ENCODE peak calls at places on chromosomes 1 and 21, in six cellular contexts. W is adrenal gland, F is dorsolateral prefrontal cortex, L is fibroblast of pulmonary artery, R is PC-3, D is choroid plexus epithelial cell. K is an unnamed sample.

GRCh38 chr1:234549447-234550021 is 60.4 kb downstream of the IRF2BP2 start:
- DNase-seq in W (no peak), R (no peak), F (no peak), D (no peak), L (no peak), K (no peak)

GRCh38 chr1:113401067-113401466 is 10.8 kb downstream of the MAGI3 start:
- DNase-seq in D (no peak), R (peak), F (no peak), L (no peak), W (no peak), K (no peak)

GRCh38 chr1:167819849-167820683 is 93.9 kb downstream of the ADCY10 start:
- DNase-seq in D (peak), F (peak), L (peak), R (peak), W (peak), K (peak)

GRCh38 chr1:27832762-27833161 is 2.2 kb downstream of the PPP1R8 start:
- DNase-seq in W (no peak), L (peak), D (peak), F (no peak), R (peak), K (no peak)

GRCh38 chr1:169207825-169208520 is 101.5 kb downstream of the ATP1B1 start:
- DNase-seq in F (no peak), R (no peak), W (no peak), D (no peak), L (no peak), K (no peak)

GRCh38 chr1:17833661-17834501 is 78.7 kb downstream of the ACTL8 start:
- DNase-seq in L (no peak), R (no peak), D (no peak), F (no peak), W (no peak), K (no peak)

GRCh38 chr21:36587388-36587787 is 107.5 kb upstream of the CLDN14 start:
- DNase-seq in F (no peak), L (no peak), W (no peak), R (peak), D (peak), K (no peak)

GRCh38 chr1:243850368-243851128 is 505 bp upstream of the AKT3 start:
- DNase-seq in F (peak), D (peak), W (peak), L (peak), R (peak), K (peak)

GRCh38 chr1:50973875-50974617 is 4.0 kb downstream of the CDKN2C start:
- DNase-seq in D (no peak), F (no peak), L (no peak), R (peak), W (no peak), K (no peak)

GRCh38 chr21:44697811-44698734 is 1.1 kb downstream of the KRTAP10-12 start:
- DNase-seq in D (peak), F (no peak), R (no peak), L (no peak), W (no peak), K (no peak)

GRCh38 chr1:89429062-89429461 is 65.2 kb downstream of the GBP6 start:
- DNase-seq in F (no peak), D (no peak), W (no peak), L (no peak), R (no peak), K (no peak)

GRCh38 chr1:168146160-168146539 is 9.4 kb upstream of the GPR161 start:
- DNase-seq in W (no peak), F (no peak), R (no peak), D (no peak), L (no peak), K (no peak)

GRCh38 chr1:201085902-201086735 is 26.1 kb downstream of the CACNA1S start:
- DNase-seq in L (peak), W (peak), D (peak), R (peak), F (no peak), K (no peak)

GRCh38 chr1:108208724-108209404 is 8.7 kb upstream of the SLC25A24 start:
- DNase-seq in W (no peak), L (no peak), R (no peak), F (no peak), D (no peak), K (no peak)

GRCh38 chr1:240414237-240414636 is 197.7 kb downstream of the GREM2 start:
- DNase-seq in F (no peak), R (no peak), D (peak), W (no peak), L (peak), K (no peak)

GRCh38 chr1:89973481-89974127 is 21.3 kb upstream of the ZNF326 start:
- DNase-seq in W (no peak), D (no peak), R (no peak), F (no peak), L (no peak), K (no peak)

GRCh38 chr1:64624446-64624766 is 120.5 kb upstream of the RAVER2 start:
- DNase-seq in D (peak), W (no peak), R (peak), F (no peak), L (peak), K (no peak)

GRCh38 chr21:45294509-45295291 is 7.0 kb upstream of the POFUT2 start:
- DNase-seq in D (peak), R (peak), F (no peak), W (peak), L (peak), K (peak)

GRCh38 chr1:245972476-245972875 is 534.6 kb downstream of the SMYD3 start:
- DNase-seq in W (no peak), R (no peak), L (no peak), F (no peak), D (no peak), K (no peak)

GRCh38 chr1:43373034-43373940 is 5.5 kb upstream of the ELOVL1 start:
- DNase-seq in W (peak), R (peak), L (peak), F (no peak), D (peak), K (no peak)

GRCh38 chr1:2545754-2546514 is 10.2 kb upstream of the TNFRSF14 start:
- DNase-seq in F (peak), W (peak), R (peak), L (peak), D (peak), K (peak)

GRCh38 chr21:43872549-43873198 is 7.7 kb downstream of the AGPAT3 start:
- DNase-seq in L (no peak), D (no peak), R (no peak), W (no peak), F (no peak), K (no peak)

GRCh38 chr1:246043556-246043955 is 463.5 kb downstream of the SMYD3 start:
- DNase-seq in D (peak), L (peak), F (no peak), R (peak), W (no peak), K (no peak)

GRCh38 chr1:167720965-167721616 is 691 bp upstream of the MPZL1 start:
- DNase-seq in R (peak), W (peak), D (peak), L (peak), F (peak), K (no peak)

GRCh38 chr21:33481314-33481943 is 1.7 kb upstream of the TMEM50B start:
- DNase-seq in W (peak), L (no peak), D (no peak), R (no peak), F (no peak), K (no peak)

GRCh38 chr1:93579891-93580290 is 101.7 kb downstream of the BCAR3 start:
- DNase-seq in L (peak), D (peak), R (peak), F (no peak), W (peak), K (peak)

GRCh38 chr21:26388731-26389231 is 184.3 kb downstream of the CYYR1 start:
- DNase-seq in L (peak), D (peak), F (no peak), R (peak), W (no peak), K (no peak)

GRCh38 chr1:216044538-216044937 is 378.7 kb downstream of the USH2A start:
- DNase-seq in D (peak), L (no peak), F (no peak), R (no peak), W (no peak), K (no peak)

DNA sequence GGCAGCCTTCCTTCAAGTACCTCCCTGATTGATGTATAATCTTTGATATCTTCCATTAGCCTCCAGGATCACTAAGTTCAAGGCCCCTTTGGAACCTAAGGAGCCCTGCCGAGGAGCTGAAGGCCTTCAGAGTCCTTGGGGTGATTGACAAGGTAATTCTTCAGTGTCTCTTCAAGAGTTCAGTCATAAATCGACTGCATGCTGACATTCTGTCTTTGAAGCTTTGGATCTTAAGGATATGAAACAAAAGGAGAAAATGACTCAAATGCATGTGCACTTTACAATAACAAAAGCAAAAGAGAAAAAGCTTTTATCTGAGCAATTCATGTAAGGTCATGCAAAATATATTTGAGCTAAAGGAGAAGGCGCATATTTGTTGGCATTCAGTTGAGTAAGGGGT is 125.3 kb downstream of the RPS6KC1 start:
- DNase-seq in D (peak), L (no peak), W (no peak), F (no peak), R (no peak), K (no peak)
- H3K4me3 ChIP-seq in D (no peak), L (no peak), W (no peak), F (no peak), R (no peak), K (no peak)

GRCh38 chr21:35027558-35028450 is 21.3 kb downstream of the RUNX1 start:
- DNase-seq in R (no peak), D (no peak), L (no peak), W (no peak), F (no peak), K (no peak)

GRCh38 chr21:35026153-35026499 is 23.0 kb downstream of the RUNX1 start:
- DNase-seq in W (no peak), F (no peak), L (no peak), R (no peak), D (peak), K (no peak)

GRCh38 chr21:35025206-35026152 is 23.6 kb downstream of the RUNX1 start:
- DNase-seq in D (peak), W (no peak), L (no peak), F (no peak), R (no peak), K (no peak)

GRCh38 chr21:35028451-35028757 is 20.7 kb downstream of the RUNX1 start:
- DNase-seq in F (no peak), W (no peak), R (no peak), D (no peak), L (no peak), K (no peak)

GRCh38 chr21:35026617-35027557 is 22.2 kb downstream of the RUNX1 start:
- DNase-seq in D (peak), R (no peak), L (peak), F (no peak), W (peak), K (peak)
- TF ChIP-seq CTCF in D (no peak), R (no peak), L (no peak), F (no peak), W (no peak), K (no peak)

GRCh38 chr1:1032428-1032827 is 12.5 kb downstream of the AGRN start:
- DNase-seq in L (no peak), R (no peak), D (no peak), W (no peak), F (peak), K (no peak)

GRCh38 chr1:1034438-1034759 is 14.5 kb downstream of the AGRN start:
- DNase-seq in D (no peak), W (no peak), L (no peak), R (no peak), F (no peak), K (no peak)

GRCh38 chr1:1033009-1033587 is 13.2 kb downstream of the AGRN start:
- DNase-seq in R (no peak), D (peak), W (peak), L (peak), F (peak), K (peak)

GRCh38 chr1:1035291-1035931 is 15.5 kb downstream of the AGRN start:
- DNase-seq in D (no peak), L (no peak), W (no peak), R (no peak), F (no peak), K (no peak)

DNA sequence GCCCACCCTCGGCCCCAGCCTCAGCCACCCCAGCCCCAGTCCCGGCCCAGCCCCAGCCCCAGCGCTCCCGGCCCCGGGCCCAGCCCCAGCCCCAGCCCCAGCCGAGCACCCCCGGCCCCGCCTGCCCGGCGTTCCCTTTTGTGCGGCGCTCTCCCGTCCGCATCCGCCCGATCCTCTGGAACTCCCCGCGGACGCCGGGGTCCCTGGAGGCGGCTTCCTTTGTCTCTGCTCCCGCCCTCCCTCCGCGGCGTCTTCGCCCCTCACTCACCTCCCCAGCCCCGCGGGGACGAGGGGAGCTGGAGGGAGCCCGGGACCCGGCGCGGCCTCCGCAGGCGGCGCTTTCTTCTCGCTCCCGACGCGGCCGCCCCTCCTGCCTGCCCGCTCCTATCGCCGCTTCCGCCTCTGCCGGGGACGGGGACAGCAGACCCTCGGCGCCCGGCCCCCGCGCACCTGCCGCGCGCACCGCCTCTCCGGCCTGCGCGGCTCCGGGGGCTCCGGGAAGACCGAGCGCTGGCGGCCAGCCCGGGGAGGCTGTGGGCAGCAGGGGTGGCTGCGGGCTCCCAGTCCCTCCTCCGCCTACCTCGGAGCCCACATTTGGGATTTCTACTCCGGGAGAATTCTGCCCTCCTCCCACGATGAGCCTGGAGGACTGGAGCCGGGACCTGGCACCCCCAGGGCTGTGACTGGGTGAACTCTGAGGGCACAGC is 14.0 kb downstream of the AGRN start:
- DNase-seq in L (no peak), D (no peak), W (no peak), F (no peak), R (no peak), K (no peak)
- H3K4me3 ChIP-seq in L (peak), D (peak), W (no peak), F (peak), R (no peak), K (no peak)

GRCh38 chr1:56709269-56709880 is 64.3 kb downstream of the PRKAA2 start:
- DNase-seq in R (peak), L (peak), W (peak), F (no peak), D (peak), K (no peak)
- TF ChIP-seq CTCF in R (peak), L (peak), W (peak), F (peak), D (peak), K (peak)

GRCh38 chr1:153577138-153577537 is 11.5 kb upstream of the S100A2 start:
- DNase-seq in D (no peak), L (no peak), R (no peak), W (no peak), F (no peak), K (no peak)
- H3K4me3 ChIP-seq in D (no peak), L (no peak), R (no peak), W (no peak), F (no peak), K (no peak)

DNA sequence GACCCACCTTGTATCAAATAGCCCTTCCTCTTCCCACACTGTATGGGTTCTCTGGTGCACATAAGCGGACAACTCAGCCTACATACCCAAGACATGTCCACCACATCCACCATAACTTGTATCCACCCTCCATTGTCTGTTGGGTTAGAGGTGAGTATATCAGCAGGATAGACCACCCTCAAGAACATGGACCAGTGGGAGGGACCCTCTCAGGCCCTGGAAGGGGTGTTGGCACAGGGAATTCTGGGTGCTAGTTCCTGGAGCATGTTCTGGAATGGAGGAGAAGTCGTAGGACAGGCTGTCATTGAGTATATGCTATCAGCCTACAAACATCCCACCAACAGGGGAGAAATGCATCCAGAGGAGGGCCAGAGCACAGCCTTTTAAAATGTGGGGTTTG is 7.4 kb downstream of the CD55 start:
- DNase-seq in F (no peak), R (no peak), L (no peak), W (no peak), D (no peak), K (no peak)
- TF ChIP-seq CTCF in F (no peak), R (no peak), L (no peak), W (no peak), D (no peak), K (no peak)